ENCODE peak calls at places on chromosomes 11 and 22, in nine cellular contexts. X is kidney; Z is Panc1; G is neural progenitor cell; A is CD8-positive, alpha-beta T cell; S is left lung; K is naive thymus-derived CD4-positive, alpha-beta T cell; R is SJSA1; N is A549. E is an unnamed sample.

GRCh38 chr11:7967097-7967496 is 1.9 kb upstream of the NLRP10 start:
- DNase-seq in X (no peak), Z (no peak), G (no peak), A (no peak), S (no peak), K (no peak), R (no peak), N (no peak), E (no peak)

GRCh38 chr22:45170001-45170466 is 6.3 kb downstream of the NUP50 start:
- DNase-seq in X (no peak), Z (no peak), G (no peak), A (no peak), S (no peak), K (peak; percentile 33), R (no peak), N (no peak), E (no peak)

GRCh38 chr22:41382098-41382578 is 396 bp downstream of the TEF start:
- DNase-seq in X (peak; percentile 95), Z (no peak), G (peak; percentile 90), A (peak; percentile 47), S (peak; percentile 88), K (peak; percentile 63), R (peak; percentile 64), N (peak; percentile 53), E (no peak)

GRCh38 chr11:67302571-67303131 is 679 bp upstream of the SSH3 start:
- DNase-seq in X (peak; percentile 85), Z (no peak), G (peak; percentile 78), A (no peak), S (peak; percentile 91), K (no peak), R (no peak), N (no peak), E (no peak)

GRCh38 chr22:32044913-32045312 is 1.9 kb downstream of the SLC5A1 start:
- DNase-seq in X (no peak), Z (no peak), G (no peak), A (no peak), S (no peak), K (no peak), R (no peak), N (no peak), E (peak; percentile 40)

GRCh38 chr22:45534339-45535192 is 31.9 kb downstream of the FBLN1 start:
- DNase-seq in X (no peak), Z (no peak), G (no peak), A (no peak), S (no peak), K (no peak), R (no peak), N (no peak), E (peak; percentile 67)

GRCh38 chr22:29259253-29259899 is 8.4 kb downstream of the RHBDD3 start:
- DNase-seq in X (no peak), Z (no peak), G (peak; percentile 38), A (no peak), S (no peak), K (no peak), R (no peak), N (peak; percentile 34), E (no peak)

GRCh38 chr22:42277988-42278776 is 7.7 kb upstream of the TCF20 start:
- DNase-seq in X (peak; percentile 81), Z (no peak), G (peak; percentile 71), A (no peak), S (no peak), K (no peak), R (no peak), N (no peak), E (no peak)

GRCh38 chr11:117606211-117606610 is 190.8 kb downstream of the DSCAML1 start:
- DNase-seq in X (no peak), Z (no peak), G (no peak), A (no peak), S (no peak), K (no peak), R (no peak), N (no peak), E (no peak)

DNA sequence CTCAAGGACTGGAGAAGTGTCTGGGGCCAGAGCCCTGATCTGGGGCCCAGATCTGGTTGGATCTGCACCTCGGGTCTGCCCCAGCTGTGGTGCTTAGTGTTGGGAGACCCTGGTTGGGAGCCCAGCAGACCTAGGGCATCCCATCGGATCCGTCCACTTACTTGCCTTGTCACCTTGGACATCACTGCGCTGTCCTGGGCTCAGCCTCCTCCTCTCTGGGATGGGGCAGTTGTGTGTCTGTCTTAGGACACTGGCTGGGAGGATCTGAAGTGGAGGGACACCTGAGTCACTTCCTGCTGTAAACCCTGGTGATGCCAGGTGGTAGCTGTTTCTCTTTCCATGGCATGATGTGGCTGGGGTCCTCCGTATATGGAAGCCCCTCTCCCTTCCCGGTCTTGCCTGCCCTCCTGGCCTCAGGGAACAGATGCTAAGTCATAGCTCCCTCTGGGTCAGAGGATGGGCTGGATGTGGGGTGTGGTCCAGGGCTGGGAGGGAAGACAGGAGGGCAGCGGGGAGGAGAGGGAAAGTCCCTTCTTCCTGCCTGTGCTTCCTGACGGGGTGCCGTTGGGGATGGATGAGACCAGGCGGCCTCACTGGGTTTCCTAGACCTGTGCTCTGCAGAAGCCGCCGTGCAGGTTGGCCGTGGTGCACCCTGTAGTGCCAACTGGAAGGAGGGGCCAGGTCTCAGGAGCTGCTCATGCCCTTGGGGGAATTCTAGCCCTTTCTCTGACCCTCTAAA is 12.1 kb upstream of the OMP start:
- DNase-seq in X (peak; percentile 62), Z (no peak), G (no peak), A (no peak), S (peak; percentile 41), K (no peak), R (no peak), N (no peak), E (no peak)
- H3K4me1 ChIP-seq in X (peaks cover 14% of the 10 kb centered on the region), Z (peaks cover 18% of the 10 kb centered on the region), G (no peaks in the 10 kb centered on the region), A (no peaks in the 10 kb centered on the region), S (no peaks in the 10 kb centered on the region), K (no peaks in the 10 kb centered on the region), R (no peaks in the 10 kb centered on the region), N (peaks cover 6% of the 10 kb centered on the region), E (no peaks in the 10 kb centered on the region)

GRCh38 chr22:17858033-17858432 is 83.8 kb upstream of the BID start:
- DNase-seq in X (no peak), Z (no peak), G (no peak), A (no peak), S (peak; percentile 31), K (no peak), R (no peak), N (no peak), E (no peak)

GRCh38 chr22:17861909-17862308 is 87.6 kb upstream of the BID start:
- DNase-seq in X (no peak), Z (no peak), G (no peak), A (no peak), S (peak; percentile 17), K (no peak), R (no peak), N (no peak), E (no peak)

GRCh38 chr22:17864398-17865182 is 90.3 kb upstream of the BID start:
- DNase-seq in X (no peak), Z (no peak), G (no peak), A (no peak), S (peak; percentile 75), K (no peak), R (no peak), N (no peak), E (no peak)

GRCh38 chr22:17862646-17863181 is 88.4 kb upstream of the BID start:
- DNase-seq in X (no peak), Z (no peak), G (no peak), A (no peak), S (peak; percentile 24), K (no peak), R (no peak), N (no peak), E (no peak)

DNA sequence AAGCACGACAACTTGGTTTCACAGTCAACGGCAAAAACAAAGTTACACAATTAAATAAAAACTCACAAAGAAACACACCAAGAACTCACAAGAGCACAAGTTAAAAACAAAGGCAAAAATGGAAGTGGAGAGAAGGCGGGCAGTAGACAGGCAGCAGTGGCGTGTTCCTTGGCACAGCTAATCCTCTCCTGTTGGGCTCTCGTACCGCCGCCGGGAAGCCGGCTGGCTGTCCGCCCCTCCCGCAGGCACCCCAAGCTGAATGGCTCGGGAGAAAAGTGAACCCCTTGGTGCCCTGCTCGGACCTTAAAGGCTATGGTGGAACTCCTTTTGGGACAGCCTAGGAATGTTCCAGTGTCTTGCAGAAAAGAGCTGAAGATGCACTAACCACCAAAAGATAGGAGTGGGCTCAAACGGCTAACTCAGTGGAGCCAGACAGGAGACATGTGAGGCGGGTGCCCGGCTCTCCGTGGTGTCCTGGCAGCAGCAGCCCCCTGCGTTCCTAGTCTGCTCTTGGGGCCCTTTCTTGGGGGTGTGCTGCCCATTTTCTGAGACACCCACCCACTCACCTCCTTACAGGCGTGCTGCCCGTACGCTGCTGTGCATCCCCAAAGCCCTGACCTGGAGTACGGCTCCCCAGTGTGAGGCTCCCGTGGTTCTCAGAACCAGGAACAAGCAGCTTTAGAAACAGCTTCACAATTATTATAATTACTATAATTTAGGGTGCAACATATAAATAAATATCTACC is 86.1 kb upstream of the BID start:
- DNase-seq in X (no peak), Z (no peak), G (no peak), A (no peak), S (peak; percentile 58), K (no peak), R (no peak), N (no peak), E (no peak)
- H3K27ac ChIP-seq in X (no peak overlapping the region), Z (no peak overlapping the region), G (no peak overlapping the region), A (no peak overlapping the region), S (no peak overlapping the region), K (no peak overlapping the region), R (no peak overlapping the region), N (no peak overlapping the region), E (no peak overlapping the region)

GRCh38 chr11:66281776-66282467 is 3.9 kb downstream of the CNIH2 start:
- DNase-seq in X (no peak), Z (no peak), G (no peak), A (no peak), S (no peak), K (no peak), R (no peak), N (no peak), E (no peak)
- H3K4me1 ChIP-seq in X (peaks cover 7% of the 10 kb centered on the region), Z (peaks cover 38% of the 10 kb centered on the region), G (peaks cover 22% of the 10 kb centered on the region), A (peaks cover 29% of the 10 kb centered on the region), S (peaks cover 3% of the 10 kb centered on the region), K (peaks cover 22% of the 10 kb centered on the region), R (peaks cover 28% of the 10 kb centered on the region), N (peaks cover 30% of the 10 kb centered on the region), E (peaks cover 11% of the 10 kb centered on the region)

GRCh38 chr22:38239101-38239761 is 33.6 kb downstream of the TMEM184B start:
- DNase-seq in X (no peak), Z (no peak), G (no peak), A (no peak), S (no peak), K (no peak), R (peak; percentile 92), N (peak; percentile 40), E (no peak)

GRCh38 chr22:38240734-38241252 is 32.0 kb downstream of the TMEM184B start:
- DNase-seq in X (no peak), Z (no peak), G (peak; percentile 84), A (no peak), S (no peak), K (no peak), R (peak; percentile 92), N (peak; percentile 47), E (peak; percentile 87)

GRCh38 chr22:38236786-38237185 is 35.0 kb downstream of the MAFF start:
- DNase-seq in X (no peak), Z (no peak), G (no peak), A (no peak), S (no peak), K (no peak), R (no peak), N (no peak), E (no peak)

GRCh38 chr22:38235240-38235850 is 33.6 kb downstream of the MAFF start:
- DNase-seq in X (no peak), Z (no peak), G (no peak), A (no peak), S (no peak), K (no peak), R (no peak), N (no peak), E (no peak)

GRCh38 chr22:38238519-38239051 is 34.2 kb downstream of the TMEM184B start:
- DNase-seq in X (no peak), Z (no peak), G (no peak), A (no peak), S (no peak), K (no peak), R (no peak), N (no peak), E (no peak)
- H3K27ac ChIP-seq in X (peak overlapping the region; percentile 57), Z (no peak overlapping the region), G (no peak overlapping the region), A (no peak overlapping the region), S (peak overlapping the region; percentile 72), K (no peak overlapping the region), R (peak overlapping the region; percentile 91), N (peak overlapping the region; percentile 75), E (no peak overlapping the region)

E was measured in SJCRH30.